ENCODE peak calls at places on chromosome 13, in four cellular contexts. One of them, this sample, is unnamed.

GRCh38 chr13:95221991-95222732 is 79.1 kb downstream of the ABCC4 start:
- ATAC-seq in HepG2: peak; percentile 24
- ATAC-seq in GM23338: no peak
- ATAC-seq in GM12878: peak; percentile 61
- ATAC-seq in this sample: no peak

GRCh38 chr13:35763060-35763804 is 286.7 kb upstream of the MAB21L1 start:
- ATAC-seq in HepG2: no peak
- ATAC-seq in GM23338: no peak
- ATAC-seq in GM12878: no peak
- ATAC-seq in this sample: no peak

GRCh38 chr13:28423010-28423409 is 71.9 kb downstream of the FLT1 start:
- ATAC-seq in HepG2: no peak
- ATAC-seq in GM23338: no peak
- ATAC-seq in GM12878: peak; percentile 97
- ATAC-seq in this sample: peak; percentile 53

GRCh38 chr13:45889582-45890243 is 38.2 kb upstream of the SIAH3 start:
- ATAC-seq in HepG2: no peak
- ATAC-seq in GM23338: no peak
- ATAC-seq in GM12878: no peak
- ATAC-seq in this sample: no peak

GRCh38 chr13:73168226-73168992 is 109.6 kb downstream of the KLF5 start:
- ATAC-seq in HepG2: no peak
- ATAC-seq in GM23338: no peak
- ATAC-seq in GM12878: no peak
- ATAC-seq in this sample: no peak

GRCh38 chr13:108980237-108980636 is 350.8 kb downstream of the MYO16 start:
- ATAC-seq in HepG2: no peak
- ATAC-seq in GM23338: no peak
- ATAC-seq in GM12878: no peak
- ATAC-seq in this sample: peak; percentile 31

GRCh38 chr13:95553614-95554385 is 1.3 kb downstream of the CLDN10 start:
- ATAC-seq in HepG2: no peak
- ATAC-seq in GM23338: peak; percentile 54
- ATAC-seq in GM12878: no peak
- ATAC-seq in this sample: no peak

GRCh38 chr13:49791753-49792549 is 531 bp downstream of the KPNA3 start:
- ATAC-seq in HepG2: peak; percentile 53
- ATAC-seq in GM23338: peak; percentile 25
- ATAC-seq in GM12878: peak; percentile 35
- ATAC-seq in this sample: peak; percentile 40

GRCh38 chr13:113947321-113948033 is 26.4 kb downstream of the C13orf46 start:
- ATAC-seq in HepG2: peak; percentile 32
- ATAC-seq in GM23338: peak; percentile 3
- ATAC-seq in GM12878: no peak
- ATAC-seq in this sample: peak; percentile 52

GRCh38 chr13:39527961-39528720 is 74.9 kb downstream of the LHFPL6 start:
- ATAC-seq in HepG2: no peak
- ATAC-seq in GM23338: no peak
- ATAC-seq in GM12878: no peak
- ATAC-seq in this sample: no peak

GRCh38 chr13:47548294-47548825 is 452.7 kb downstream of the SUCLA2 start:
- ATAC-seq in HepG2: peak; percentile 59
- ATAC-seq in GM23338: no peak
- ATAC-seq in GM12878: no peak
- ATAC-seq in this sample: no peak

GRCh38 chr13:20482275-20482761 is 43.3 kb downstream of the CRYL1 start:
- ATAC-seq in HepG2: no peak
- ATAC-seq in GM23338: peak; percentile 36
- ATAC-seq in GM12878: no peak
- ATAC-seq in this sample: peak; percentile 62
- H3K4me3 ChIP-seq in HepG2: no peak overlapping the region
- H3K4me3 ChIP-seq in GM23338: no peak overlapping the region
- H3K4me3 ChIP-seq in GM12878: no peak overlapping the region
- H3K4me3 ChIP-seq in this sample: no peak overlapping the region

DNA sequence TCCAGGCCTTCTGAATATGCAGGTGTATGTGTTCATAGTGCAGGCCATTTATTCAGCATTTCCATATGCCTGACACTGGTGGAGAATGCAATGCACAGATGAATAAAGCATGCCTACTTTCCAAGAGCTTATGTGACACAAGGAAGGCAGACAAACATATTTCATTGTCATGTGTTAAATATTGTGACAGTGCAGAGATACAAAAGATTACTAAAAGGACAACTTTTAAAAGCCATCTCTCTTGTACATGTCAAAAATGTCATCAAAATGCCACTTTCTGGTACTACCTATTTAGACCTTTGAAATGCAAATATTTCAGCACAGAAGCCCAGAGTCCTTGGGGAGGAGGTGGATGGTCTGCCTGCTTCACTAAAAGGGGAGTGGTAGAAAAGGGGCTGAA is 254.5 kb downstream of the FGF14 start:
- ATAC-seq in HepG2: no peak
- ATAC-seq in GM23338: no peak
- ATAC-seq in GM12878: no peak
- ATAC-seq in this sample: no peak
- TF ChIP-seq POLR2AphosphoS5 in HepG2: no peak
- TF ChIP-seq POLR2AphosphoS5 in GM23338: no peak
- TF ChIP-seq POLR2AphosphoS5 in GM12878: no peak
- TF ChIP-seq POLR2AphosphoS5 in this sample: no peak

GRCh38 chr13:97072297-97072696 is 78.0 kb upstream of the OXGR1 start:
- ATAC-seq in HepG2: no peak
- ATAC-seq in GM23338: no peak
- ATAC-seq in GM12878: no peak
- ATAC-seq in this sample: no peak

GRCh38 chr13:97079726-97080125 is 85.5 kb upstream of the OXGR1 start:
- ATAC-seq in HepG2: no peak
- ATAC-seq in GM23338: no peak
- ATAC-seq in GM12878: no peak
- ATAC-seq in this sample: no peak

GRCh38 chr13:97074618-97075017 is 80.3 kb upstream of the OXGR1 start:
- ATAC-seq in HepG2: no peak
- ATAC-seq in GM23338: no peak
- ATAC-seq in GM12878: no peak
- ATAC-seq in this sample: no peak

GRCh38 chr13:97076898-97077297 is 82.6 kb upstream of the OXGR1 start:
- ATAC-seq in HepG2: no peak
- ATAC-seq in GM23338: no peak
- ATAC-seq in GM12878: no peak
- ATAC-seq in this sample: peak; percentile 43
- H3K4me3 ChIP-seq in HepG2: no peak overlapping the region
- H3K4me3 ChIP-seq in GM23338: no peak overlapping the region
- H3K4me3 ChIP-seq in GM12878: no peak overlapping the region
- H3K4me3 ChIP-seq in this sample: no peak overlapping the region

GRCh38 chr13:99200433-99201167 is at the start of gene UBAC2:
- ATAC-seq in HepG2: peak; percentile 91
- ATAC-seq in GM23338: peak; percentile 81
- ATAC-seq in GM12878: peak; percentile 86
- ATAC-seq in this sample: peak; percentile 96

GRCh38 chr13:99197257-99197651 is 3.4 kb upstream of the UBAC2 start:
- ATAC-seq in HepG2: no peak
- ATAC-seq in GM23338: no peak
- ATAC-seq in GM12878: no peak
- ATAC-seq in this sample: no peak

GRCh38 chr13:99198630-99199029 is 2.0 kb upstream of the UBAC2 start:
- ATAC-seq in HepG2: no peak
- ATAC-seq in GM23338: no peak
- ATAC-seq in GM12878: no peak
- ATAC-seq in this sample: no peak

GRCh38 chr13:99196466-99197256 is 4.0 kb upstream of the UBAC2 start:
- ATAC-seq in HepG2: no peak
- ATAC-seq in GM23338: no peak
- ATAC-seq in GM12878: no peak
- ATAC-seq in this sample: no peak

DNA sequence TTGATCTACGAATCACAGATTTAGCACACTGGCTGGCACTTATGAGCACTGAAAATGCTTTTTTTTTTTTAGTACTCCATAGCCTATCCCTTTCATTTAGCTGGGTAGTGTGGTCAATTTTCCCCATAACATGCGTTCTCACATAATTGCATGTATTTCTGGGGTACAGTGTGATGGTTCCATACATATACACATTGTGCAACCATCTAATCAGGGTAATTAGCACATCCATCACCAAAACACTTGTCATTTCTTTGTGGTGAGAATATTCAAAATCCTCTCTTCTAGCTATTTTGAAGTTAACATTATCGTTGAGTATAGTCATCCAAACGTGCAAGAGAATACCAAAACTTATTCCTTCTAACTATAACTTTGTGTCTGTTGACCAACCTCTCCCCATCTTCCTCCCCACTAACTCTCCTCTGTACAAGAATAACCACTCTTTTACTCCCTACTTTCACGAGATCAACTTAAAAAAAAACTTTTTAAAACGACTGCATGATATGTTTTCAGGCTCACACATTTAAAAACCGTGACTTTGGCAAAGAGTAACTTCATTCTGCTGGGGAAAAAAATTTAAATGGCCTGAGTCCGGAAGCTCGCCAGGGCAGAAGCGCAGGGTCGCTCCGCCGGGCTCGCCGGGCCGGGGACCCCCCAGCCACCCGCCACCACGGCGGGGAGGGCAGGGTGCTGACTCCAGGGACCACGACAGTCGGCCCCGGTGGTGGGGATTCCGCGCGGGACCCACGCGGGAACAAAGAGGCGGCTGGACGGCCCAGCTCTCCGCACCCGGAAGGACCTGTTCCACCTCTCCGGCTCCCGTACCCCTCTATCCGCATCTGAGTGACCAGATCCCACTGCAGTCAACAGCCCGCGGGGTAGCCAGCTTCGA is 867 bp upstream of the UBAC2 start:
- ATAC-seq in HepG2: peak; percentile 18
- ATAC-seq in GM23338: peak; percentile 2
- ATAC-seq in GM12878: peak; percentile 1
- ATAC-seq in this sample: no peak
- TF ChIP-seq POLR2AphosphoS5 in HepG2: no peak
- TF ChIP-seq POLR2AphosphoS5 in GM23338: no peak
- TF ChIP-seq POLR2AphosphoS5 in GM12878: no peak
- TF ChIP-seq POLR2AphosphoS5 in this sample: no peak

GRCh38 chr13:106530209-106530906 is 5.1 kb downstream of the EFNB2 start:
- ATAC-seq in HepG2: no peak
- ATAC-seq in GM23338: no peak
- ATAC-seq in GM12878: no peak
- ATAC-seq in this sample: no peak
- H3K4me3 ChIP-seq in HepG2: no peak overlapping the region
- H3K4me3 ChIP-seq in GM23338: peak overlapping the region; percentile 21
- H3K4me3 ChIP-seq in GM12878: no peak overlapping the region
- H3K4me3 ChIP-seq in this sample: peak overlapping the region; percentile 62

DNA sequence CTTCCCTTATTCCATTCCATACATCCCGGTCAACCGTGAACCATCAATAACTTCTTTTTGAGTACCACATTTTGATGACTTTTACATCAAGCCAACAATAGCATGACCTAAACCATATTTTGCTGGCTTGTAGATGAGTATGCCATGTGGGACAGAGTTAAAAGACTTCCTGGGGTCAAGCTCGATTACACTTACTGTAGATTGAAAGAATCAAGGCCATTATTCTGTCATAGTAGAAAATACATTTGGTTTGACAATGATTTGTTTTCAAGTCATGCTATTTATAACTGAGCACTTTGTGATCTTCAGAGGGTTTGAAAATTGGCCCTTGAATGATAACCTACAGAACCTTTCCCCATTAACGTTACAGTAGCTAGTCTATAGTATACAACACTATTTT is 1087.0 kb upstream of the PCDH20 start:
- ATAC-seq in HepG2: no peak
- ATAC-seq in GM23338: no peak
- ATAC-seq in GM12878: no peak
- ATAC-seq in this sample: no peak
- TF ChIP-seq POLR2AphosphoS5 in HepG2: no peak
- TF ChIP-seq POLR2AphosphoS5 in GM23338: no peak
- TF ChIP-seq POLR2AphosphoS5 in GM12878: no peak
- TF ChIP-seq POLR2AphosphoS5 in this sample: no peak

GRCh38 chr13:44368599-44369368 is 4.8 kb upstream of the SERP2 start:
- ATAC-seq in HepG2: no peak
- ATAC-seq in GM23338: no peak
- ATAC-seq in GM12878: no peak
- ATAC-seq in this sample: no peak

GRCh38 chr13:44373601-44374347 is at the start of gene SERP2:
- ATAC-seq in HepG2: no peak
- ATAC-seq in GM23338: peak; percentile 92
- ATAC-seq in GM12878: no peak
- ATAC-seq in this sample: peak; percentile 60

GRCh38 chr13:44374348-44374712 is 706 bp downstream of the SERP2 start:
- ATAC-seq in HepG2: no peak
- ATAC-seq in GM23338: no peak
- ATAC-seq in GM12878: no peak
- ATAC-seq in this sample: peak; percentile 31

GRCh38 chr13:44371421-44371820 is 2.2 kb upstream of the SERP2 start:
- ATAC-seq in HepG2: no peak
- ATAC-seq in GM23338: no peak
- ATAC-seq in GM12878: no peak
- ATAC-seq in this sample: no peak

DNA sequence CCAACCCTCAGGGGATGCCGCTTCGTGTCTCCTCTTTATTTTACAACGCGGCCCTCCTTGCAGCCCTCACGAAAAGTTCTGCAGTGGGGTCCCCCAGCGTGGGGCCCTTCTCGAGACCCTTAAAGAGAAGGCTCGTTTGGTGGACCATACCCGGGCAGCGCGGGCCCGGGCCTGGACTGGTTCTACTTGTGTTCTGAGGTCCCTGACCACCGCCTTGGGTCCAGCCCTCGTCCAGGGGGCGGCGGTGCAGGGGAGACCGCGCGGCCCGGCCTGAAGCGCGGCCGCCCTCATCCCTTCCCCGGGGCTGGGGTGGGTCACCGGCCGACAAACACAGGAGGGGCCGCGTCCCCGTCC is 400 bp upstream of the SERP2 start:
- ATAC-seq in HepG2: no peak
- ATAC-seq in GM23338: peak; percentile 48
- ATAC-seq in GM12878: no peak
- ATAC-seq in this sample: peak; percentile 18
- H3K4me3 ChIP-seq in HepG2: no peak overlapping the region
- H3K4me3 ChIP-seq in GM23338: peak overlapping the region; percentile 85
- H3K4me3 ChIP-seq in GM12878: no peak overlapping the region
- H3K4me3 ChIP-seq in this sample: peak overlapping the region; percentile 73